ENCODE peak calls at places on chromosomes 2 and 18, in nine cellular contexts. V is colonic mucosa, W is brain microvascular endothelial cell, E is Panc1, I is tibial nerve, H is endothelial cell, A is GM13977, C is mammary epithelial cell, J is RWPE1. O is an unnamed sample.

GRCh38 chr18:62209046-62209445 is 22.0 kb downstream of the RELCH start:
- DNase-seq in V (no peak), W (no peak), E (no peak), I (no peak), H (no peak), A (no peak), C (no peak), J (no peak), O (no peak)

GRCh38 chr2:167914969-167915368 is 332.4 kb downstream of the STK39 start:
- DNase-seq in V (no peak), W (no peak), E (no peak), I (no peak), H (no peak), A (no peak), C (no peak), J (no peak), O (no peak)

GRCh38 chr18:47877892-47878291 is 52.6 kb downstream of the SMAD2 start:
- DNase-seq in V (no peak), W (no peak), E (no peak), I (no peak), H (no peak), A (no peak), C (no peak), J (no peak), O (no peak)

GRCh38 chr2:144642106-144642505 is 122.2 kb upstream of the ZEB2 start:
- DNase-seq in V (no peak), W (no peak), E (no peak), I (no peak), H (no peak), A (no peak), C (no peak), J (no peak), O (no peak)

GRCh38 chr2:159010963-159011362 is 42.5 kb downstream of the TANC1 start:
- DNase-seq in V (no peak), W (no peak), E (no peak), I (no peak), H (no peak), A (no peak), C (peak; percentile 48), J (no peak), O (no peak)

GRCh38 chr18:34494359-34494696 is 215.8 kb upstream of the DTNA start:
- DNase-seq in V (no peak), W (no peak), E (no peak), I (no peak), H (no peak), A (no peak), C (no peak), J (no peak), O (no peak)

GRCh38 chr2:66538291-66538690 is 103.4 kb downstream of the MEIS1 start:
- DNase-seq in V (no peak), W (no peak), E (no peak), I (no peak), H (no peak), A (no peak), C (peak; percentile 4), J (no peak), O (peak; percentile 58)

GRCh38 chr18:55844373-55844772 is 256.4 kb upstream of the TCF4 start:
- DNase-seq in V (no peak), W (no peak), E (no peak), I (no peak), H (no peak), A (no peak), C (no peak), J (no peak), O (no peak)

GRCh38 chr2:101873543-101873942 is 118.2 kb upstream of the IL1R2 start:
- DNase-seq in V (no peak), W (no peak), E (no peak), I (no peak), H (no peak), A (peak; percentile 24), C (no peak), J (no peak), O (peak; percentile 14)

GRCh38 chr2:213640742-213641425 is 356.6 kb downstream of the SPAG16 start:
- DNase-seq in V (no peak), W (no peak), E (no peak), I (no peak), H (no peak), A (no peak), C (peak; percentile 27), J (no peak), O (no peak)

GRCh38 chr18:30094556-30094955 is 948.0 kb downstream of the DSC3 start:
- DNase-seq in V (no peak), W (no peak), E (no peak), I (no peak), H (no peak), A (no peak), C (peak; percentile 9), J (peak; percentile 24), O (peak; percentile 7)

GRCh38 chr2:185127412-185127811 is 529.1 kb downstream of the ZNF804A start:
- DNase-seq in V (no peak), W (no peak), E (no peak), I (no peak), H (no peak), A (no peak), C (peak; percentile 12), J (peak; percentile 2), O (no peak)

GRCh38 chr2:179180242-179180641 is 84.4 kb downstream of the SESTD1 start:
- DNase-seq in V (no peak), W (no peak), E (no peak), I (no peak), H (no peak), A (no peak), C (no peak), J (no peak), O (no peak)

GRCh38 chr2:12428786-12429185 is 287.9 kb upstream of the TRIB2 start:
- DNase-seq in V (no peak), W (no peak), E (no peak), I (no peak), H (no peak), A (no peak), C (no peak), J (no peak), O (peak; percentile 10)

GRCh38 chr18:9117980-9118841 is 15.7 kb downstream of the NDUFV2 start:
- DNase-seq in V (no peak), W (no peak), E (no peak), I (no peak), H (no peak), A (peak; percentile 13), C (peak; percentile 52), J (peak; percentile 18), O (no peak)

GRCh38 chr18:54802686-54803395 is 25.4 kb upstream of the RAB27B start:
- DNase-seq in V (no peak), W (no peak), E (no peak), I (no peak), H (no peak), A (no peak), C (no peak), J (no peak), O (no peak)

GRCh38 chr2:30201990-30202389 is 29.3 kb upstream of the LBH start:
- DNase-seq in V (no peak), W (no peak), E (no peak), I (peak; percentile 47), H (no peak), A (no peak), C (no peak), J (no peak), O (no peak)

DNA sequence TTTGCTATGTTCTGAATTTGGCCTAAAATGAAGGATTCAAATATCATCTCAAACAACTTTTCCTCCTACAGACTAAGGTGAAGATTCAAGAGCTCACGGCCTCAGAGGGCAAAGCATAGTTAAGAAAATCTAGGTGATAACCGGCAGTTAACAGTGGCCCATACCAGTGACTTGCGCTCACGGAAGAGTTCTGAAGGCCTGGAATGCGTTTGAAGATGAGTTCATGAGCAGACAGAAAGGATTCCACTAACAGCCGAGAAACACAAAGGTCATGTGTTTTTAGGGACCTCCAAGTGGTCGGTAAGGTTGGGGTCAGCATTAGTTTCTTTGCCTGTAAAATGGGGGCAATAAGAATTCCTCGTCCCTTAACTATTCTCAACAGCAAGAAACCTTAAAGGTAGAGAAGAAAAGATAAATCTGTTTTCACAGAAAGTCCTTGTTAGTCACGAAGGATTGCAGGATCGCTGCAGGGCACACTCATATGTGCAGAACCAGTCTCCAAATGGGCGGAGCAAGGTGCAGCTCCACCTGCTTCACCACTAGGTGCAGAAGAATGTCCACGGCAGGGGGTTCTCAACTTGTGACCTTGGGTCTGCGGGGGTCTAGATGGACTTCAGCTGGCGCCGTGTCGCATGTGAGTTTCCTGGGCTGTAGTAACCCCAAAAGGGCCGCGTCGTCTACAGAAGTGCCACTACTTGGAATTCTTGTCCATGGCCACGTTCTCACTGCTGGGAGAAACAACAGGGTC is 708 bp upstream of the RPIA start:
- DNase-seq in V (peak; percentile 64), W (no peak), E (peak; percentile 25), I (no peak), H (no peak), A (peak; percentile 24), C (peak; percentile 59), J (peak; percentile 73), O (no peak)
- TF ChIP-seq CTCF in V (no peak), W (peak; percentile 36), E (no peak), I (no peak), H (no peak), A (no peak), C (peak; percentile 21), J (no peak), O (no peak)

DNA sequence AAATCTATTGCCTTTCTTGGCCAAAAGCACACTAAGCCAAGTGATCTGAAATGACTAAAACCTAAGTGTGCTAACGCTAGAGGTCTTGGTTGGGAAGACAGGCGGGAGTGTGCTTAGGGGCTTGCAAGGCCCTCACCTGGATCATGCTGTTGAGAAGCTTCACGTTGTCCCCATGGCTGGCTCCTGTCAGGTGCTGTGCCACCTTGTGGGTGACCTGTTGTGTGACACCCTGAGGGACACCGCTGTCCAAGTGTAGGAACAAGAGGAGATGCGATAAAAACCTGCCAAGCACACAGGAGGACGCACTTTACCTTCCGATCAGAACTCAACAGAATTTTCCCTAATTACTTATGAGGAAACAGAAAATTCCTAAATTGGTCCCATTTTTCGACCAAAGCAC is 50.8 kb downstream of the EPG5 start:
- DNase-seq in V (no peak), W (no peak), E (no peak), I (no peak), H (no peak), A (no peak), C (no peak), J (no peak), O (no peak)
- TF ChIP-seq CTCF in V (no peak), W (peak; percentile 25), E (no peak), I (no peak), H (no peak), A (no peak), C (peak; percentile 2), J (no peak), O (no peak)

GRCh38 chr18:43661570-43661969 is 384.3 kb upstream of the SYT4 start:
- DNase-seq in V (no peak), W (peak; percentile 66), E (peak; percentile 28), I (no peak), H (peak; percentile 24), A (no peak), C (peak; percentile 79), J (peak; percentile 0), O (peak; percentile 73)
- TF ChIP-seq CTCF in V (peak; percentile 9), W (peak; percentile 63), E (peak; percentile 22), I (no peak), H (no peak), A (peak; percentile 35), C (peak; percentile 64), J (peak; percentile 25), O (peak; percentile 77)

DNA sequence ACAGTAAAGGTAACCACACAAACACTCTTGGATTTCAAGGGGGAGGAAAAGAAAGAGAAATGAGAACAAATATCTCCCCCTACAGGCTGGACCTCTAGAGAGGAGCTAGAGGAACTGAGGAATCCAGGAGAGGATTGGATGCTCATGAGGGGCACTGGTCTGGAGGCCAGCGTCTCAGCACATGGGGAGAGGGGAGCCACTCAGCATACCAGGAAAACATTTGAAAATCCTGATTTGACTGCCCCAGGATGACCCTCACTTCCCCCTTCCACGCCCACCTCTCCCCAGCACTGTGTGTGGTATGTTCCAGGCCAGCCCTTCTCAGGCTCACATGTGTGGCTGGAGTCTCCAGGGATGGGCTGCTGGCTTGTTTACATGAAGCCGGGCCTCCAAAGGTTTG is 396.8 kb upstream of the ID2 start:
- DNase-seq in V (no peak), W (no peak), E (no peak), I (no peak), H (no peak), A (no peak), C (no peak), J (no peak), O (no peak)
- TF ChIP-seq CTCF in V (no peak), W (peak; percentile 43), E (no peak), I (no peak), H (no peak), A (peak; percentile 11), C (no peak), J (no peak), O (peak; percentile 48)